ENCODE peak calls at places on chromosomes 16 and 17, in six cellular contexts. One of them, this sample, is unnamed.
A peak's percentile ranks its signal among the peaks of the same experiment; 100 is the strongest.

GRCh38 chr17:76189741-76190140 is 48.7 kb upstream of the FOXJ1 start:
- DNase-seq in HTR-8/SVneo: no peak
- DNase-seq in glomerular endothelial cell: no peak
- DNase-seq in NCI-H2081: no peak
- DNase-seq in activated CD4-positive, alpha-beta T cell treated with anti-CD3 and anti-CD28 coated beads for 48 hours: no peak
- DNase-seq in KG1: no peak
- DNase-seq in this sample: no peak

GRCh38 chr16:24540575-24541240 is 1.3 kb downstream of the RBBP6 start:
- DNase-seq in HTR-8/SVneo: no peak
- DNase-seq in NCI-H2081: peak; percentile 10
- DNase-seq in activated CD4-positive, alpha-beta T cell treated with anti-CD3 and anti-CD28 coated beads for 48 hours: peak; percentile 23
- DNase-seq in KG1: peak; percentile 18
- DNase-seq in glomerular endothelial cell: no peak
- DNase-seq in this sample: peak; percentile 37

GRCh38 chr16:57732011-57732410 is 3.6 kb upstream of the KATNB1 start:
- DNase-seq in glomerular endothelial cell: no peak
- DNase-seq in KG1: no peak
- DNase-seq in HTR-8/SVneo: no peak
- DNase-seq in NCI-H2081: no peak
- DNase-seq in activated CD4-positive, alpha-beta T cell treated with anti-CD3 and anti-CD28 coated beads for 48 hours: no peak
- DNase-seq in this sample: no peak

GRCh38 chr17:38464723-38465419 is 36.6 kb downstream of the ARHGAP23 start:
- DNase-seq in HTR-8/SVneo: peak; percentile 96
- DNase-seq in activated CD4-positive, alpha-beta T cell treated with anti-CD3 and anti-CD28 coated beads for 48 hours: no peak
- DNase-seq in KG1: no peak
- DNase-seq in NCI-H2081: no peak
- DNase-seq in glomerular endothelial cell: no peak
- DNase-seq in this sample: no peak

GRCh38 chr17:66369830-66370229 is 67.4 kb downstream of the PRKCA start:
- DNase-seq in activated CD4-positive, alpha-beta T cell treated with anti-CD3 and anti-CD28 coated beads for 48 hours: no peak
- DNase-seq in HTR-8/SVneo: no peak
- DNase-seq in NCI-H2081: no peak
- DNase-seq in glomerular endothelial cell: no peak
- DNase-seq in KG1: no peak
- DNase-seq in this sample: no peak

GRCh38 chr17:68532826-68533225 is 20.6 kb downstream of the PRKAR1A start:
- DNase-seq in HTR-8/SVneo: no peak
- DNase-seq in activated CD4-positive, alpha-beta T cell treated with anti-CD3 and anti-CD28 coated beads for 48 hours: no peak
- DNase-seq in KG1: no peak
- DNase-seq in glomerular endothelial cell: no peak
- DNase-seq in NCI-H2081: no peak
- DNase-seq in this sample: no peak

GRCh38 chr16:56041556-56042140 is 149.6 kb upstream of the GNAO1 start:
- DNase-seq in KG1: no peak
- DNase-seq in activated CD4-positive, alpha-beta T cell treated with anti-CD3 and anti-CD28 coated beads for 48 hours: peak; percentile 31
- DNase-seq in HTR-8/SVneo: no peak
- DNase-seq in glomerular endothelial cell: no peak
- DNase-seq in NCI-H2081: peak; percentile 41
- DNase-seq in this sample: peak; percentile 42

GRCh38 chr16:57798953-57799618 is 3.2 kb downstream of the KIFC3 start:
- DNase-seq in activated CD4-positive, alpha-beta T cell treated with anti-CD3 and anti-CD28 coated beads for 48 hours: no peak
- DNase-seq in HTR-8/SVneo: no peak
- DNase-seq in KG1: no peak
- DNase-seq in NCI-H2081: peak; percentile 26
- DNase-seq in glomerular endothelial cell: no peak
- DNase-seq in this sample: no peak

GRCh38 chr16:80913397-80913796 is 93.3 kb downstream of the CMC2 start:
- DNase-seq in NCI-H2081: no peak
- DNase-seq in HTR-8/SVneo: no peak
- DNase-seq in glomerular endothelial cell: no peak
- DNase-seq in KG1: no peak
- DNase-seq in activated CD4-positive, alpha-beta T cell treated with anti-CD3 and anti-CD28 coated beads for 48 hours: no peak
- DNase-seq in this sample: no peak

GRCh38 chr17:73686126-73686525 is 41.9 kb upstream of the SDK2 start:
- DNase-seq in activated CD4-positive, alpha-beta T cell treated with anti-CD3 and anti-CD28 coated beads for 48 hours: no peak
- DNase-seq in HTR-8/SVneo: no peak
- DNase-seq in glomerular endothelial cell: no peak
- DNase-seq in NCI-H2081: no peak
- DNase-seq in KG1: no peak
- DNase-seq in this sample: no peak

GRCh38 chr17:81044428-81044763 is 9.4 kb downstream of the BAIAP2 start:
- DNase-seq in KG1: no peak
- DNase-seq in glomerular endothelial cell: no peak
- DNase-seq in activated CD4-positive, alpha-beta T cell treated with anti-CD3 and anti-CD28 coated beads for 48 hours: no peak
- DNase-seq in NCI-H2081: no peak
- DNase-seq in HTR-8/SVneo: no peak
- DNase-seq in this sample: no peak

GRCh38 chr16:77599793-77600415 is 122.4 kb upstream of the NUDT7 start:
- DNase-seq in KG1: no peak
- DNase-seq in HTR-8/SVneo: peak; percentile 10
- DNase-seq in NCI-H2081: peak; percentile 32
- DNase-seq in glomerular endothelial cell: no peak
- DNase-seq in activated CD4-positive, alpha-beta T cell treated with anti-CD3 and anti-CD28 coated beads for 48 hours: peak; percentile 21
- DNase-seq in this sample: peak; percentile 42

GRCh38 chr17:77675816-77676799 is 282.4 kb upstream of the TNRC6C start:
- DNase-seq in activated CD4-positive, alpha-beta T cell treated with anti-CD3 and anti-CD28 coated beads for 48 hours: no peak
- DNase-seq in HTR-8/SVneo: no peak
- DNase-seq in glomerular endothelial cell: no peak
- DNase-seq in KG1: no peak
- DNase-seq in NCI-H2081: no peak
- DNase-seq in this sample: no peak

GRCh38 chr16:56513972-56514371 is 5.9 kb downstream of the BBS2 start:
- DNase-seq in KG1: peak; percentile 19
- DNase-seq in NCI-H2081: peak; percentile 35
- DNase-seq in glomerular endothelial cell: peak; percentile 42
- DNase-seq in HTR-8/SVneo: peak; percentile 48
- DNase-seq in activated CD4-positive, alpha-beta T cell treated with anti-CD3 and anti-CD28 coated beads for 48 hours: peak; percentile 47
- DNase-seq in this sample: peak; percentile 72

GRCh38 chr17:9982159-9982558 is 77.1 kb upstream of the RCVRN start:
- DNase-seq in NCI-H2081: no peak
- DNase-seq in HTR-8/SVneo: no peak
- DNase-seq in KG1: no peak
- DNase-seq in activated CD4-positive, alpha-beta T cell treated with anti-CD3 and anti-CD28 coated beads for 48 hours: no peak
- DNase-seq in glomerular endothelial cell: no peak
- DNase-seq in this sample: peak; percentile 14

GRCh38 chr16:85258616-85259015 is 146.3 kb upstream of the CIBAR2 start:
- DNase-seq in HTR-8/SVneo: no peak
- DNase-seq in activated CD4-positive, alpha-beta T cell treated with anti-CD3 and anti-CD28 coated beads for 48 hours: no peak
- DNase-seq in NCI-H2081: no peak
- DNase-seq in KG1: no peak
- DNase-seq in glomerular endothelial cell: no peak
- DNase-seq in this sample: no peak

GRCh38 chr16:50570808-50571598 is 22.8 kb downstream of the NKD1 start:
- DNase-seq in NCI-H2081: no peak
- DNase-seq in glomerular endothelial cell: no peak
- DNase-seq in HTR-8/SVneo: no peak
- DNase-seq in activated CD4-positive, alpha-beta T cell treated with anti-CD3 and anti-CD28 coated beads for 48 hours: no peak
- DNase-seq in KG1: no peak
- DNase-seq in this sample: no peak

GRCh38 chr17:80477647-80478478 is 1.5 kb upstream of the NPTX1 start:
- DNase-seq in KG1: no peak
- DNase-seq in glomerular endothelial cell: no peak
- DNase-seq in HTR-8/SVneo: no peak
- DNase-seq in NCI-H2081: no peak
- DNase-seq in activated CD4-positive, alpha-beta T cell treated with anti-CD3 and anti-CD28 coated beads for 48 hours: peak; percentile 63
- DNase-seq in this sample: peak; percentile 54

GRCh38 chr17:66398617-66399016 is 96.2 kb downstream of the PRKCA start:
- DNase-seq in KG1: no peak
- DNase-seq in NCI-H2081: peak; percentile 54
- DNase-seq in HTR-8/SVneo: no peak
- DNase-seq in activated CD4-positive, alpha-beta T cell treated with anti-CD3 and anti-CD28 coated beads for 48 hours: no peak
- DNase-seq in glomerular endothelial cell: no peak
- DNase-seq in this sample: no peak

GRCh38 chr16:14963281-14964173 is 11.3 kb upstream of the PDXDC1 start:
- DNase-seq in HTR-8/SVneo: no peak
- DNase-seq in KG1: no peak
- DNase-seq in activated CD4-positive, alpha-beta T cell treated with anti-CD3 and anti-CD28 coated beads for 48 hours: no peak
- DNase-seq in glomerular endothelial cell: no peak
- DNase-seq in NCI-H2081: no peak
- DNase-seq in this sample: no peak

GRCh38 chr17:40518401-40519088 is 17.1 kb upstream of the TNS4 start:
- DNase-seq in HTR-8/SVneo: peak; percentile 71
- DNase-seq in glomerular endothelial cell: no peak
- DNase-seq in KG1: no peak
- DNase-seq in NCI-H2081: no peak
- DNase-seq in activated CD4-positive, alpha-beta T cell treated with anti-CD3 and anti-CD28 coated beads for 48 hours: no peak
- DNase-seq in this sample: no peak

GRCh38 chr16:23587726-23588125 is 8.4 kb downstream of the NDUFAB1 start:
- DNase-seq in HTR-8/SVneo: no peak
- DNase-seq in glomerular endothelial cell: no peak
- DNase-seq in NCI-H2081: no peak
- DNase-seq in activated CD4-positive, alpha-beta T cell treated with anti-CD3 and anti-CD28 coated beads for 48 hours: no peak
- DNase-seq in KG1: no peak
- DNase-seq in this sample: no peak

GRCh38 chr17:47808036-47808829 is 13.4 kb downstream of the OSBPL7 start:
- DNase-seq in NCI-H2081: no peak
- DNase-seq in KG1: no peak
- DNase-seq in glomerular endothelial cell: no peak
- DNase-seq in HTR-8/SVneo: no peak
- DNase-seq in activated CD4-positive, alpha-beta T cell treated with anti-CD3 and anti-CD28 coated beads for 48 hours: no peak
- DNase-seq in this sample: no peak

GRCh38 chr17:57440522-57441269 is 184.4 kb downstream of the MSI2 start:
- DNase-seq in HTR-8/SVneo: peak; percentile 63
- DNase-seq in activated CD4-positive, alpha-beta T cell treated with anti-CD3 and anti-CD28 coated beads for 48 hours: peak; percentile 90
- DNase-seq in NCI-H2081: peak; percentile 60
- DNase-seq in glomerular endothelial cell: no peak
- DNase-seq in KG1: no peak
- DNase-seq in this sample: peak; percentile 95

GRCh38 chr17:47708312-47708863 is 14.4 kb downstream of the TBKBP1 start:
- DNase-seq in glomerular endothelial cell: no peak
- DNase-seq in activated CD4-positive, alpha-beta T cell treated with anti-CD3 and anti-CD28 coated beads for 48 hours: no peak
- DNase-seq in NCI-H2081: no peak
- DNase-seq in HTR-8/SVneo: no peak
- DNase-seq in KG1: no peak
- DNase-seq in this sample: no peak

GRCh38 chr16:822174-822908 is 21.8 kb upstream of the GNG13 start:
- DNase-seq in glomerular endothelial cell: no peak
- DNase-seq in KG1: no peak
- DNase-seq in NCI-H2081: no peak
- DNase-seq in activated CD4-positive, alpha-beta T cell treated with anti-CD3 and anti-CD28 coated beads for 48 hours: no peak
- DNase-seq in HTR-8/SVneo: no peak
- DNase-seq in this sample: no peak

GRCh38 chr16:89119161-89119621 is 25.5 kb downstream of the ACSF3 start:
- DNase-seq in activated CD4-positive, alpha-beta T cell treated with anti-CD3 and anti-CD28 coated beads for 48 hours: no peak
- DNase-seq in KG1: no peak
- DNase-seq in glomerular endothelial cell: no peak
- DNase-seq in HTR-8/SVneo: no peak
- DNase-seq in NCI-H2081: no peak
- DNase-seq in this sample: no peak

GRCh38 chr17:75394332-75394918 is 11.1 kb downstream of the GRB2 start:
- DNase-seq in activated CD4-positive, alpha-beta T cell treated with anti-CD3 and anti-CD28 coated beads for 48 hours: no peak
- DNase-seq in NCI-H2081: no peak
- DNase-seq in HTR-8/SVneo: no peak
- DNase-seq in glomerular endothelial cell: no peak
- DNase-seq in KG1: peak; percentile 71
- DNase-seq in this sample: no peak

GRCh38 chr16:5466551-5466950 is 369.0 kb upstream of the EEF2KMT start:
- DNase-seq in KG1: no peak
- DNase-seq in activated CD4-positive, alpha-beta T cell treated with anti-CD3 and anti-CD28 coated beads for 48 hours: no peak
- DNase-seq in glomerular endothelial cell: no peak
- DNase-seq in HTR-8/SVneo: no peak
- DNase-seq in NCI-H2081: no peak
- DNase-seq in this sample: no peak

This sample was measured in activated CD8-positive, alpha-beta T cell treated with anti-CD3 and anti-CD28 coated beads for 36 hours.